ENCODE peak calls at places on chromosome 5, in nine cellular contexts. One of them, this sample, is unnamed.

GRCh38 chr5:129155876-129156275 is 61.3 kb downstream of the ISOC1 start:
- DNase-seq in activated CD8-positive, alpha-beta T cell treated with anti-CD3 and anti-CD28 coated beads for 36 hours: no peak
- DNase-seq in T47D: peak; percentile 33
- DNase-seq in globus pallidus: no peak
- DNase-seq in renal cortical epithelial cell: no peak
- DNase-seq in PC-3: no peak
- DNase-seq in lung: no peak
- DNase-seq in thyroid gland: no peak
- DNase-seq in amniotic epithelial cell: no peak
- DNase-seq in this sample: no peak

GRCh38 chr5:122163151-122164069 is 34.1 kb downstream of the ZNF474 start:
- DNase-seq in lung: no peak
- DNase-seq in PC-3: peak; percentile 71
- DNase-seq in activated CD8-positive, alpha-beta T cell treated with anti-CD3 and anti-CD28 coated beads for 36 hours: no peak
- DNase-seq in amniotic epithelial cell: peak; percentile 85
- DNase-seq in T47D: peak; percentile 16
- DNase-seq in thyroid gland: no peak
- DNase-seq in globus pallidus: no peak
- DNase-seq in renal cortical epithelial cell: peak; percentile 96
- DNase-seq in this sample: peak; percentile 96

GRCh38 chr5:172127581-172127980 is 60.4 kb downstream of the STK10 start:
- DNase-seq in renal cortical epithelial cell: no peak
- DNase-seq in lung: no peak
- DNase-seq in amniotic epithelial cell: no peak
- DNase-seq in T47D: no peak
- DNase-seq in thyroid gland: no peak
- DNase-seq in activated CD8-positive, alpha-beta T cell treated with anti-CD3 and anti-CD28 coated beads for 36 hours: no peak
- DNase-seq in globus pallidus: no peak
- DNase-seq in PC-3: no peak
- DNase-seq in this sample: no peak

GRCh38 chr5:68265347-68265746 is 49.8 kb downstream of the PIK3R1 start:
- DNase-seq in thyroid gland: no peak
- DNase-seq in globus pallidus: no peak
- DNase-seq in PC-3: no peak
- DNase-seq in renal cortical epithelial cell: no peak
- DNase-seq in amniotic epithelial cell: no peak
- DNase-seq in activated CD8-positive, alpha-beta T cell treated with anti-CD3 and anti-CD28 coated beads for 36 hours: no peak
- DNase-seq in lung: no peak
- DNase-seq in T47D: no peak
- DNase-seq in this sample: no peak

GRCh38 chr5:93653716-93654115 is 70.7 kb downstream of the NR2F1 start:
- DNase-seq in T47D: no peak
- DNase-seq in lung: no peak
- DNase-seq in thyroid gland: no peak
- DNase-seq in activated CD8-positive, alpha-beta T cell treated with anti-CD3 and anti-CD28 coated beads for 36 hours: no peak
- DNase-seq in amniotic epithelial cell: no peak
- DNase-seq in globus pallidus: no peak
- DNase-seq in PC-3: peak; percentile 12
- DNase-seq in renal cortical epithelial cell: peak; percentile 9
- DNase-seq in this sample: no peak

GRCh38 chr5:14668247-14668646 is 3.7 kb downstream of the OTULIN start:
- DNase-seq in renal cortical epithelial cell: peak; percentile 71
- DNase-seq in thyroid gland: no peak
- DNase-seq in lung: no peak
- DNase-seq in T47D: no peak
- DNase-seq in globus pallidus: no peak
- DNase-seq in amniotic epithelial cell: no peak
- DNase-seq in activated CD8-positive, alpha-beta T cell treated with anti-CD3 and anti-CD28 coated beads for 36 hours: peak; percentile 78
- DNase-seq in PC-3: no peak
- DNase-seq in this sample: no peak

GRCh38 chr5:97171703-97172102 is 11.3 kb downstream of the RIOK2 start:
- DNase-seq in globus pallidus: no peak
- DNase-seq in thyroid gland: no peak
- DNase-seq in renal cortical epithelial cell: no peak
- DNase-seq in activated CD8-positive, alpha-beta T cell treated with anti-CD3 and anti-CD28 coated beads for 36 hours: no peak
- DNase-seq in T47D: no peak
- DNase-seq in amniotic epithelial cell: no peak
- DNase-seq in lung: no peak
- DNase-seq in PC-3: no peak
- DNase-seq in this sample: no peak

GRCh38 chr5:3385874-3386536 is 209.6 kb upstream of the IRX1 start:
- DNase-seq in PC-3: no peak
- DNase-seq in lung: no peak
- DNase-seq in amniotic epithelial cell: no peak
- DNase-seq in renal cortical epithelial cell: no peak
- DNase-seq in globus pallidus: no peak
- DNase-seq in thyroid gland: no peak
- DNase-seq in T47D: no peak
- DNase-seq in activated CD8-positive, alpha-beta T cell treated with anti-CD3 and anti-CD28 coated beads for 36 hours: no peak
- DNase-seq in this sample: no peak

GRCh38 chr5:151896041-151896691 is 28.5 kb downstream of the GLRA1 start:
- DNase-seq in globus pallidus: no peak
- DNase-seq in thyroid gland: peak; percentile 7
- DNase-seq in PC-3: peak; percentile 56
- DNase-seq in amniotic epithelial cell: peak; percentile 47
- DNase-seq in T47D: no peak
- DNase-seq in lung: no peak
- DNase-seq in renal cortical epithelial cell: peak; percentile 86
- DNase-seq in activated CD8-positive, alpha-beta T cell treated with anti-CD3 and anti-CD28 coated beads for 36 hours: no peak
- DNase-seq in this sample: peak; percentile 42

GRCh38 chr5:142360607-142361120 is 35.8 kb upstream of the SPRY4 start:
- DNase-seq in T47D: peak; percentile 45
- DNase-seq in amniotic epithelial cell: peak; percentile 76
- DNase-seq in thyroid gland: no peak
- DNase-seq in activated CD8-positive, alpha-beta T cell treated with anti-CD3 and anti-CD28 coated beads for 36 hours: peak; percentile 27
- DNase-seq in renal cortical epithelial cell: peak; percentile 48
- DNase-seq in globus pallidus: no peak
- DNase-seq in PC-3: peak; percentile 75
- DNase-seq in lung: no peak
- DNase-seq in this sample: peak; percentile 36

GRCh38 chr5:111748304-111748763 is 8.7 kb downstream of the NREP start:
- DNase-seq in T47D: no peak
- DNase-seq in thyroid gland: no peak
- DNase-seq in lung: no peak
- DNase-seq in activated CD8-positive, alpha-beta T cell treated with anti-CD3 and anti-CD28 coated beads for 36 hours: no peak
- DNase-seq in PC-3: peak; percentile 95
- DNase-seq in amniotic epithelial cell: peak; percentile 92
- DNase-seq in renal cortical epithelial cell: peak; percentile 98
- DNase-seq in globus pallidus: no peak
- DNase-seq in this sample: peak; percentile 77

GRCh38 chr5:143133721-143134120 is 269.8 kb downstream of the NR3C1 start:
- DNase-seq in amniotic epithelial cell: peak; percentile 51
- DNase-seq in T47D: no peak
- DNase-seq in thyroid gland: no peak
- DNase-seq in renal cortical epithelial cell: no peak
- DNase-seq in globus pallidus: no peak
- DNase-seq in PC-3: no peak
- DNase-seq in lung: no peak
- DNase-seq in activated CD8-positive, alpha-beta T cell treated with anti-CD3 and anti-CD28 coated beads for 36 hours: no peak
- DNase-seq in this sample: peak; percentile 87

GRCh38 chr5:41966706-41967105 is 41.6 kb downstream of the FBXO4 start:
- DNase-seq in activated CD8-positive, alpha-beta T cell treated with anti-CD3 and anti-CD28 coated beads for 36 hours: no peak
- DNase-seq in PC-3: no peak
- DNase-seq in lung: no peak
- DNase-seq in globus pallidus: no peak
- DNase-seq in thyroid gland: no peak
- DNase-seq in renal cortical epithelial cell: peak; percentile 22
- DNase-seq in amniotic epithelial cell: no peak
- DNase-seq in T47D: no peak
- DNase-seq in this sample: no peak

GRCh38 chr5:159965031-159965837 is 43.7 kb upstream of the TTC1 start:
- DNase-seq in globus pallidus: no peak
- DNase-seq in lung: peak; percentile 47
- DNase-seq in thyroid gland: peak; percentile 60
- DNase-seq in amniotic epithelial cell: peak; percentile 55
- DNase-seq in PC-3: peak; percentile 69
- DNase-seq in T47D: peak; percentile 71
- DNase-seq in renal cortical epithelial cell: peak; percentile 27
- DNase-seq in activated CD8-positive, alpha-beta T cell treated with anti-CD3 and anti-CD28 coated beads for 36 hours: peak; percentile 42
- DNase-seq in this sample: peak; percentile 61

GRCh38 chr5:178385472-178385853 is 152.9 kb upstream of the PHYKPL start:
- DNase-seq in renal cortical epithelial cell: peak; percentile 2
- DNase-seq in globus pallidus: no peak
- DNase-seq in amniotic epithelial cell: no peak
- DNase-seq in PC-3: peak; percentile 26
- DNase-seq in thyroid gland: no peak
- DNase-seq in activated CD8-positive, alpha-beta T cell treated with anti-CD3 and anti-CD28 coated beads for 36 hours: peak; percentile 22
- DNase-seq in lung: no peak
- DNase-seq in T47D: no peak
- DNase-seq in this sample: no peak

GRCh38 chr5:68114641-68115040 is 100.9 kb upstream of the PIK3R1 start:
- DNase-seq in lung: no peak
- DNase-seq in activated CD8-positive, alpha-beta T cell treated with anti-CD3 and anti-CD28 coated beads for 36 hours: no peak
- DNase-seq in PC-3: no peak
- DNase-seq in amniotic epithelial cell: peak; percentile 94
- DNase-seq in renal cortical epithelial cell: peak; percentile 21
- DNase-seq in globus pallidus: no peak
- DNase-seq in thyroid gland: no peak
- DNase-seq in T47D: no peak
- DNase-seq in this sample: peak; percentile 89

GRCh38 chr5:171639966-171640365 is 145.7 kb upstream of the SMIM23 start:
- DNase-seq in thyroid gland: no peak
- DNase-seq in activated CD8-positive, alpha-beta T cell treated with anti-CD3 and anti-CD28 coated beads for 36 hours: no peak
- DNase-seq in renal cortical epithelial cell: no peak
- DNase-seq in globus pallidus: no peak
- DNase-seq in PC-3: no peak
- DNase-seq in T47D: no peak
- DNase-seq in lung: no peak
- DNase-seq in amniotic epithelial cell: peak; percentile 11
- DNase-seq in this sample: peak; percentile 56

GRCh38 chr5:33092719-33093118 is 348.0 kb upstream of the TARS1 start:
- DNase-seq in T47D: no peak
- DNase-seq in activated CD8-positive, alpha-beta T cell treated with anti-CD3 and anti-CD28 coated beads for 36 hours: no peak
- DNase-seq in globus pallidus: no peak
- DNase-seq in renal cortical epithelial cell: no peak
- DNase-seq in thyroid gland: no peak
- DNase-seq in lung: no peak
- DNase-seq in PC-3: no peak
- DNase-seq in amniotic epithelial cell: no peak
- DNase-seq in this sample: no peak

GRCh38 chr5:37111426-37112382 is 137.5 kb downstream of the CPLANE1 start:
- DNase-seq in activated CD8-positive, alpha-beta T cell treated with anti-CD3 and anti-CD28 coated beads for 36 hours: peak; percentile 27
- DNase-seq in PC-3: no peak
- DNase-seq in renal cortical epithelial cell: peak; percentile 14
- DNase-seq in amniotic epithelial cell: peak; percentile 42
- DNase-seq in thyroid gland: peak; percentile 19
- DNase-seq in globus pallidus: no peak
- DNase-seq in T47D: no peak
- DNase-seq in lung: no peak
- DNase-seq in this sample: no peak

GRCh38 chr5:147691134-147691533 is 91.4 kb downstream of the JAKMIP2 start:
- DNase-seq in thyroid gland: no peak
- DNase-seq in lung: no peak
- DNase-seq in T47D: no peak
- DNase-seq in globus pallidus: no peak
- DNase-seq in renal cortical epithelial cell: no peak
- DNase-seq in amniotic epithelial cell: no peak
- DNase-seq in activated CD8-positive, alpha-beta T cell treated with anti-CD3 and anti-CD28 coated beads for 36 hours: no peak
- DNase-seq in PC-3: no peak
- DNase-seq in this sample: no peak

GRCh38 chr5:16156152-16156551 is 23.4 kb downstream of the MARCHF11 start:
- DNase-seq in activated CD8-positive, alpha-beta T cell treated with anti-CD3 and anti-CD28 coated beads for 36 hours: no peak
- DNase-seq in PC-3: no peak
- DNase-seq in globus pallidus: no peak
- DNase-seq in renal cortical epithelial cell: no peak
- DNase-seq in T47D: no peak
- DNase-seq in amniotic epithelial cell: no peak
- DNase-seq in thyroid gland: no peak
- DNase-seq in lung: no peak
- DNase-seq in this sample: no peak

GRCh38 chr5:83000448-83000847 is 76.7 kb downstream of the TMEM167A start:
- DNase-seq in renal cortical epithelial cell: peak; percentile 97
- DNase-seq in thyroid gland: no peak
- DNase-seq in lung: no peak
- DNase-seq in activated CD8-positive, alpha-beta T cell treated with anti-CD3 and anti-CD28 coated beads for 36 hours: no peak
- DNase-seq in T47D: no peak
- DNase-seq in amniotic epithelial cell: no peak
- DNase-seq in globus pallidus: no peak
- DNase-seq in PC-3: no peak
- DNase-seq in this sample: peak; percentile 5

GRCh38 chr5:67405101-67405364 is 208.4 kb upstream of the CD180 start:
- DNase-seq in amniotic epithelial cell: no peak
- DNase-seq in PC-3: no peak
- DNase-seq in globus pallidus: no peak
- DNase-seq in lung: no peak
- DNase-seq in thyroid gland: no peak
- DNase-seq in activated CD8-positive, alpha-beta T cell treated with anti-CD3 and anti-CD28 coated beads for 36 hours: no peak
- DNase-seq in renal cortical epithelial cell: no peak
- DNase-seq in T47D: no peak
- DNase-seq in this sample: no peak

GRCh38 chr5:150409638-150410523 is 2.8 kb downstream of the CD74 start:
- DNase-seq in renal cortical epithelial cell: peak; percentile 90
- DNase-seq in globus pallidus: peak; percentile 95
- DNase-seq in thyroid gland: peak; percentile 85
- DNase-seq in lung: peak; percentile 91
- DNase-seq in activated CD8-positive, alpha-beta T cell treated with anti-CD3 and anti-CD28 coated beads for 36 hours: peak; percentile 55
- DNase-seq in PC-3: peak; percentile 93
- DNase-seq in amniotic epithelial cell: peak; percentile 85
- DNase-seq in T47D: peak; percentile 94
- DNase-seq in this sample: peak; percentile 88

GRCh38 chr5:150486402-150487198 is 21.3 kb upstream of the NDST1 start:
- DNase-seq in thyroid gland: peak; percentile 87
- DNase-seq in PC-3: peak; percentile 81
- DNase-seq in lung: peak; percentile 65
- DNase-seq in amniotic epithelial cell: peak; percentile 47
- DNase-seq in T47D: peak; percentile 94
- DNase-seq in globus pallidus: peak; percentile 67
- DNase-seq in renal cortical epithelial cell: no peak
- DNase-seq in activated CD8-positive, alpha-beta T cell treated with anti-CD3 and anti-CD28 coated beads for 36 hours: peak; percentile 42
- DNase-seq in this sample: peak; percentile 52

GRCh38 chr5:135266301-135266630 is 132.8 kb downstream of the MACROH2A1 start:
- DNase-seq in thyroid gland: no peak
- DNase-seq in globus pallidus: no peak
- DNase-seq in amniotic epithelial cell: peak; percentile 57
- DNase-seq in lung: no peak
- DNase-seq in T47D: no peak
- DNase-seq in renal cortical epithelial cell: no peak
- DNase-seq in PC-3: no peak
- DNase-seq in activated CD8-positive, alpha-beta T cell treated with anti-CD3 and anti-CD28 coated beads for 36 hours: no peak
- DNase-seq in this sample: no peak

GRCh38 chr5:154395407-154396106 is 50.2 kb upstream of the SAP30L start:
- DNase-seq in thyroid gland: no peak
- DNase-seq in amniotic epithelial cell: peak; percentile 71
- DNase-seq in renal cortical epithelial cell: peak; percentile 78
- DNase-seq in lung: peak; percentile 38
- DNase-seq in T47D: peak; percentile 49
- DNase-seq in PC-3: peak; percentile 59
- DNase-seq in activated CD8-positive, alpha-beta T cell treated with anti-CD3 and anti-CD28 coated beads for 36 hours: no peak
- DNase-seq in globus pallidus: no peak
- DNase-seq in this sample: no peak

GRCh38 chr5:144812770-144813169 is 642.1 kb downstream of the KCTD16 start:
- DNase-seq in amniotic epithelial cell: peak; percentile 99
- DNase-seq in thyroid gland: no peak
- DNase-seq in PC-3: peak; percentile 17
- DNase-seq in T47D: no peak
- DNase-seq in globus pallidus: no peak
- DNase-seq in lung: peak; percentile 29
- DNase-seq in activated CD8-positive, alpha-beta T cell treated with anti-CD3 and anti-CD28 coated beads for 36 hours: no peak
- DNase-seq in renal cortical epithelial cell: peak; percentile 56
- DNase-seq in this sample: peak; percentile 95

GRCh38 chr5:14142202-14142855 is 813 bp upstream of the TRIO start:
- DNase-seq in PC-3: no peak
- DNase-seq in thyroid gland: no peak
- DNase-seq in amniotic epithelial cell: peak; percentile 48
- DNase-seq in activated CD8-positive, alpha-beta T cell treated with anti-CD3 and anti-CD28 coated beads for 36 hours: no peak
- DNase-seq in renal cortical epithelial cell: no peak
- DNase-seq in globus pallidus: no peak
- DNase-seq in T47D: no peak
- DNase-seq in lung: no peak
- DNase-seq in this sample: peak; percentile 47

GRCh38 chr5:151174612-151175101 is 17.1 kb upstream of the ANXA6 start:
- DNase-seq in thyroid gland: peak; percentile 14
- DNase-seq in amniotic epithelial cell: no peak
- DNase-seq in lung: no peak
- DNase-seq in renal cortical epithelial cell: no peak
- DNase-seq in PC-3: no peak
- DNase-seq in T47D: no peak
- DNase-seq in globus pallidus: no peak
- DNase-seq in activated CD8-positive, alpha-beta T cell treated with anti-CD3 and anti-CD28 coated beads for 36 hours: no peak
- DNase-seq in this sample: no peak

GRCh38 chr5:35852084-35852734 is 4.5 kb upstream of the IL7R start:
- DNase-seq in T47D: peak; percentile 21
- DNase-seq in PC-3: peak; percentile 22
- DNase-seq in lung: no peak
- DNase-seq in globus pallidus: no peak
- DNase-seq in thyroid gland: no peak
- DNase-seq in amniotic epithelial cell: peak; percentile 18
- DNase-seq in renal cortical epithelial cell: no peak
- DNase-seq in activated CD8-positive, alpha-beta T cell treated with anti-CD3 and anti-CD28 coated beads for 36 hours: peak; percentile 82
- DNase-seq in this sample: no peak

This sample was measured in fibroblast of the aortic adventitia.